ENCODE peak calls at places on chromosomes 12 and 14, in nine cellular contexts. C is A549, N is choroid plexus epithelial cell, V is cardiac muscle cell, U is mesendoderm, S is astrocyte of the cerebellum, G is cardiac fibroblast, M is AG09309, X is kidney epithelial cell. J is an unnamed sample.

GRCh38 chr12:73950506-73950905 is 587.1 kb upstream of the ATXN7L3B start:
- DNase-seq in X (no peak), U (no peak), M (no peak), V (no peak), G (no peak), N (no peak), C (no peak), S (no peak), J (no peak)

GRCh38 chr12:132899033-132899432 is 11.6 kb upstream of the CHFR start:
- DNase-seq in G (peak; percentile 35), N (peak; percentile 19), X (no peak), U (peak; percentile 56), M (no peak), S (no peak), C (no peak), V (no peak), J (no peak)

GRCh38 chr12:101713059-101713682 is 15.7 kb downstream of the CHPT1 start:
- DNase-seq in U (no peak), N (peak; percentile 41), M (no peak), C (no peak), X (no peak), S (no peak), G (peak; percentile 4), V (no peak), J (no peak)

GRCh38 chr12:59010948-59011347 is 90.6 kb upstream of the LRIG3 start:
- DNase-seq in U (no peak), V (no peak), G (no peak), M (no peak), C (no peak), S (no peak), X (no peak), N (no peak), J (no peak)

GRCh38 chr12:86331012-86331411 is 74.8 kb upstream of the MGAT4C start:
- DNase-seq in M (no peak), N (no peak), V (no peak), U (no peak), S (no peak), X (no peak), C (no peak), G (no peak), J (no peak)

GRCh38 chr12:20602671-20603402 is 92.3 kb upstream of the SLCO1C1 start:
- DNase-seq in C (peak; percentile 18), G (peak; percentile 88), N (peak; percentile 75), S (peak; percentile 81), M (peak; percentile 66), V (peak; percentile 67), U (no peak), X (peak; percentile 48), J (peak; percentile 53)

GRCh38 chr12:120961604-120962486 is 16.5 kb upstream of the HNF1A start:
- DNase-seq in S (no peak), V (no peak), G (no peak), C (peak; percentile 46), M (no peak), X (no peak), N (no peak), U (no peak), J (no peak)

GRCh38 chr14:103118663-103119404 is 4.4 kb upstream of the TNFAIP2 start:
- DNase-seq in G (no peak), U (no peak), X (no peak), V (no peak), C (no peak), N (no peak), S (no peak), M (no peak), J (no peak)

GRCh38 chr12:110733089-110733715 is 9.5 kb downstream of the PPP1CC start:
- DNase-seq in C (no peak), U (no peak), X (no peak), S (peak; percentile 24), N (peak; percentile 73), G (peak; percentile 70), M (no peak), V (peak; percentile 85), J (no peak)

GRCh38 chr12:58148405-58148804 is 207.0 kb downstream of the ATP23 start:
- DNase-seq in V (peak; percentile 67), N (peak; percentile 71), S (peak; percentile 12), X (peak; percentile 73), M (peak; percentile 5), U (peak; percentile 85), G (peak; percentile 57), C (peak; percentile 6), J (peak; percentile 17)

GRCh38 chr12:86139671-86140070 is 116.5 kb downstream of the MGAT4C start:
- DNase-seq in X (no peak), U (no peak), C (no peak), V (no peak), N (no peak), M (no peak), G (no peak), S (no peak), J (no peak)

GRCh38 chr12:92034858-92035401 is 110.7 kb downstream of the BTG1 start:
- DNase-seq in G (peak; percentile 83), V (peak; percentile 54), M (peak; percentile 14), S (no peak), X (peak; percentile 29), C (peak; percentile 24), N (peak; percentile 89), U (no peak), J (peak; percentile 94)

GRCh38 chr14:55881577-55882241 is 236.5 kb upstream of the PELI2 start:
- DNase-seq in M (no peak), S (no peak), U (peak; percentile 62), N (peak; percentile 2), X (peak; percentile 4), C (no peak), V (peak; percentile 6), G (no peak), J (no peak)

GRCh38 chr12:104671407-104672095 is 214.8 kb downstream of the CHST11 start:
- DNase-seq in X (peak; percentile 96), S (peak; percentile 36), G (peak; percentile 97), N (peak; percentile 81), M (peak; percentile 89), C (peak; percentile 89), V (peak; percentile 90), U (peak; percentile 87), J (peak; percentile 88)

GRCh38 chr12:58924652-58925051 is 4.3 kb upstream of the LRIG3 start:
- DNase-seq in C (no peak), S (no peak), N (no peak), M (no peak), G (no peak), X (no peak), U (no peak), V (no peak), J (no peak)

GRCh38 chr12:99282086-99282485 is 365.5 kb upstream of the GARIN6 start:
- DNase-seq in U (no peak), G (no peak), N (no peak), V (no peak), C (no peak), S (no peak), M (no peak), X (no peak), J (no peak)

GRCh38 chr12:2214411-2214810 is 161.6 kb downstream of the CACNA1C start:
- DNase-seq in G (no peak), C (no peak), M (no peak), S (no peak), V (no peak), U (no peak), N (peak; percentile 18), X (no peak), J (no peak)

GRCh38 chr14:103698380-103699260 is 16.6 kb downstream of the XRCC3 start:
- DNase-seq in U (no peak), M (no peak), C (no peak), V (no peak), N (no peak), G (no peak), S (no peak), X (no peak), J (no peak)

GRCh38 chr14:61281911-61282310 is 773 bp upstream of the TMEM30B start:
- DNase-seq in V (no peak), U (no peak), S (no peak), M (no peak), N (no peak), C (no peak), G (no peak), X (no peak), J (no peak)
- H3K4me3 ChIP-seq in V (no peak overlapping the region), U (no peak overlapping the region), S (no peak overlapping the region), M (no peak overlapping the region), N (no peak overlapping the region), C (no peak overlapping the region), G (no peak overlapping the region), X (no peak overlapping the region), J (no peak overlapping the region)

GRCh38 chr12:124456652-124457152 is 110.7 kb downstream of the NCOR2 start:
- DNase-seq in X (no peak), M (no peak), C (no peak), N (no peak), U (no peak), S (no peak), G (no peak), V (no peak), J (no peak)
- H3K4me3 ChIP-seq in X (no peak overlapping the region), M (no peak overlapping the region), C (no peak overlapping the region), N (no peak overlapping the region), U (no peak overlapping the region), S (no peak overlapping the region), G (no peak overlapping the region), V (no peak overlapping the region), J (no peak overlapping the region)

GRCh38 chr12:30064906-30065305 is 281.2 kb upstream of the TMTC1 start:
- DNase-seq in S (no peak), G (no peak), N (no peak), M (no peak), X (no peak), V (no peak), U (no peak), C (no peak), J (no peak)
- H3K4me3 ChIP-seq in S (no peak overlapping the region), G (no peak overlapping the region), N (no peak overlapping the region), M (no peak overlapping the region), X (no peak overlapping the region), V (no peak overlapping the region), U (no peak overlapping the region), C (no peak overlapping the region), J (no peak overlapping the region)

DNA sequence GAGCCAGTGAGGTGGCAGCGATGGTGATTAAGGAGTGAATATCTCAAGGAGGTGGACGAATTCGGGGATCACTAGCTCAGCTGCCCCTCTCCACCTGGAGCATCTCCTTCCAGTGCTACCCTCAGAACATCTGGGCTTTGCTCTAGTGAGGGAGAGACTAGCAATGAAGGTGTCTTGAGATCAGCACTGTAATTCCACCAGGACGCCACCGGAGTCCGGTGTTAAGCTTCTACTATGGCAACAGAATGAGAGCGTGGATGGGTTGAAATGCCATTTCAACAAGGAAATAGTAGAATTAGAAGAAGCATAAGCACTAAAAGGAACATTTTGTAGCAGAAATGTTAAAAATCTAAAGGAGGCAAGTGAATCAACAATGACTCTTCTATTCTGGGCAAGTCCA is 61.1 kb downstream of the NTF3 start:
- DNase-seq in M (no peak), C (no peak), S (no peak), U (peak; percentile 44), V (no peak), N (no peak), X (no peak), G (no peak), J (no peak)
- H3K4me3 ChIP-seq in M (no peak overlapping the region), C (no peak overlapping the region), S (no peak overlapping the region), U (no peak overlapping the region), V (no peak overlapping the region), N (no peak overlapping the region), X (no peak overlapping the region), G (no peak overlapping the region), J (no peak overlapping the region)